ENCODE peak calls at places on chromosomes 6 and 20, in five cellular contexts. J is IMR-90, O is neuronal stem cell, X is H1, Y is trophoblast cell. T is an unnamed sample. For H3K36me3, the result is how much of the 10 kb centered on the place peaks cover.

GRCh38 chr6:33661118-33661838 is 40.2 kb downstream of the ITPR3 start:
- DNase-seq in O (no peak), Y (no peak), X (no peak), J (no peak), T (no peak)

GRCh38 chr6:29447670-29448069 is 8.6 kb downstream of the OR10C1 start:
- DNase-seq in X (peak), Y (no peak), O (peak), J (no peak), T (no peak)

GRCh38 chr6:123715243-123715863 is 78.6 kb upstream of the TRDN start:
- DNase-seq in J (no peak), Y (peak), O (peak), X (no peak), T (peak)

GRCh38 chr20:59784365-59785117 is 148.9 kb downstream of the SYCP2 start:
- DNase-seq in X (no peak), Y (no peak), O (no peak), J (no peak), T (no peak)

GRCh38 chr6:3037578-3038365 is 30.5 kb upstream of the RIPK1 start:
- DNase-seq in Y (no peak), X (no peak), J (no peak), O (no peak), T (no peak)

GRCh38 chr6:116144590-116144989 is 18.7 kb upstream of the COL10A1 start:
- DNase-seq in Y (no peak), X (no peak), J (peak), O (no peak), T (peak)

GRCh38 chr20:60715172-60715571 is 536.9 kb upstream of the CDH4 start:
- DNase-seq in Y (no peak), O (no peak), X (no peak), J (no peak), T (no peak)

GRCh38 chr6:166419268-166419667 is 36.5 kb upstream of the MPC1 start:
- DNase-seq in J (peak), Y (no peak), X (no peak), O (no peak), T (peak)

GRCh38 chr6:74181471-74181870 is 485.5 kb downstream of the CD109 start:
- DNase-seq in X (no peak), Y (no peak), J (no peak), O (no peak), T (no peak)

GRCh38 chr20:52454660-52455059 is 263.1 kb upstream of the ZFP64 start:
- DNase-seq in Y (no peak), J (peak), X (no peak), O (no peak), T (peak)

GRCh38 chr6:148166339-148166949 is 176.2 kb upstream of the SASH1 start:
- DNase-seq in X (no peak), J (peak), O (peak), Y (no peak), T (peak)

GRCh38 chr6:6700421-6700820 is 111.9 kb downstream of the LY86 start:
- DNase-seq in O (no peak), Y (peak), X (no peak), J (no peak), T (no peak)

GRCh38 chr20:39853664-39854063 is 835.4 kb downstream of the MAFB start:
- DNase-seq in X (peak), O (peak), Y (peak), J (peak), T (peak)

GRCh38 chr6:88725111-88725711 is 238.2 kb downstream of the RNGTT start:
- DNase-seq in Y (peak), X (peak), J (peak), O (no peak), T (peak)

GRCh38 chr6:40722081-40722480 is 134.9 kb upstream of the LRFN2 start:
- DNase-seq in O (no peak), X (no peak), Y (no peak), J (no peak), T (peak)

GRCh38 chr6:9540534-9541126 is 874.2 kb downstream of the TFAP2A start:
- DNase-seq in X (no peak), J (peak), O (peak), Y (peak), T (peak)

GRCh38 chr6:105193647-105194046 is 13.8 kb upstream of the POPDC3 start:
- DNase-seq in O (no peak), Y (no peak), J (peak), X (no peak), T (no peak)

GRCh38 chr6:117143647-117144046 is 121.7 kb upstream of the VGLL2 start:
- DNase-seq in J (no peak), Y (no peak), X (no peak), O (no peak), T (no peak)

GRCh38 chr6:111804627-111805235 is 68.5 kb downstream of the FYN start:
- DNase-seq in Y (no peak), O (no peak), X (no peak), J (peak), T (peak)

GRCh38 chr6:16776394-16777017 is 15.2 kb upstream of the ATXN1 start:
- DNase-seq in J (no peak), X (no peak), Y (no peak), O (no peak), T (no peak)

GRCh38 chr6:33824461-33825154 is 20.8 kb upstream of the MLN start:
- DNase-seq in X (no peak), Y (no peak), J (peak), O (no peak), T (peak)

GRCh38 chr20:58019850-58020625 is 208.4 kb downstream of the ANKRD60 start:
- DNase-seq in Y (no peak), O (no peak), J (no peak), X (no peak), T (no peak)

DNA sequence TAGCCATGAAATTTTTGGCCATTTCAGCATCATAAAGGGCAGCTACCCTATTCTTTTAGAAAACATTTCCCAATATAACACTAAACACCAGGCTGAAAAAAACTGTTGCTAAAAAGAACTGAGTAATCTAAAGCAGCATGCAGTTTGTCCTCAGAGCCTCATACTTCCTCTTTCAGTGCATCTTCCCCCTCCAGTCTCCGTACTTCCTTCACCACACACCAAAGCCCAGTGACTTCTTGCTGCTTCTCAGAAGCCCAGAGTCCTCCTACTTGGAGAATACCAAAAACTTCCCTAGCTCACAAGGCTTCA is 5.7 kb upstream of the IFNGR1 start:
- DNase-seq in J (no peak), X (no peak), Y (no peak), O (no peak), T (no peak)
- H2AFZ ChIP-seq in J (no peak), X (no peak), Y (no peak), O (no peak), T (no peak)

GRCh38 chr6:70394518-70395300 is 18.6 kb upstream of the FAM135A start:
- DNase-seq in Y (peak), X (no peak), J (no peak), O (no peak), T (no peak)
- H4K8ac ChIP-seq in Y (no peak), X (peak), J (no peak), O (no peak), T (no peak)

GRCh38 chr6:137210903-137211302 is 8.3 kb downstream of the IFNGR1 start:
- DNase-seq in X (no peak), J (peak), Y (no peak), O (no peak), T (no peak)

GRCh38 chr6:137203256-137203655 is 15.9 kb downstream of the IFNGR1 start:
- DNase-seq in O (no peak), Y (no peak), J (no peak), X (no peak), T (no peak)

GRCh38 chr6:137206562-137206961 is 12.6 kb downstream of the IFNGR1 start:
- DNase-seq in O (no peak), X (no peak), J (no peak), Y (no peak), T (no peak)

GRCh38 chr6:137211910-137212309 is 7.3 kb downstream of the IFNGR1 start:
- DNase-seq in X (no peak), Y (no peak), O (no peak), J (no peak), T (no peak)

GRCh38 chr6:137208279-137208678 is 10.9 kb downstream of the IFNGR1 start:
- DNase-seq in X (no peak), J (no peak), O (no peak), Y (no peak), T (no peak)
- H3K36me3 ChIP-seq in X (under half), J (under half), O (under half), Y (under half), T (under half)

DNA sequence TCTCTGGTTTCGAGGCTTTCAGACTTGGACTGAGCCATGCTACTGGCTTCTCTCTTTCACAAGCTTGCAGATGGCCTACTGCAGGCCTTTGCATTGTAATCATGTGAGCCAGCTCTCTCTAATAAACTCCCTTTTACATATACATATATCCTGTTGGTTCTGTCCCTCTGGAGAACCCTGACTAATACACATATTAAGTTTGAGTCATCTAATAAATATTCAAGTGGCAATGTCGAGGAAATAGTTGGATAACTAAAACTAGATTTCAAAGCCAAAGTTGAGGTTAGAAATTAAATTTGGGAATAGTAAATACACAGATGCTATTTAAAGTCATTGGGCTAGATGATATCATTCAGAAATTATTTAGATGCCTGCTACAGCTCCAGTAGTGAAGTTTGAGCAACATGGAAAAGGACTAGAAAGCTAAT is 1343.4 kb downstream of the GRIK2 start:
- DNase-seq in X (no peak), Y (no peak), J (peak), O (no peak), T (peak)
- H2AFZ ChIP-seq in X (peak), Y (no peak), J (peak), O (peak), T (peak)

DNA sequence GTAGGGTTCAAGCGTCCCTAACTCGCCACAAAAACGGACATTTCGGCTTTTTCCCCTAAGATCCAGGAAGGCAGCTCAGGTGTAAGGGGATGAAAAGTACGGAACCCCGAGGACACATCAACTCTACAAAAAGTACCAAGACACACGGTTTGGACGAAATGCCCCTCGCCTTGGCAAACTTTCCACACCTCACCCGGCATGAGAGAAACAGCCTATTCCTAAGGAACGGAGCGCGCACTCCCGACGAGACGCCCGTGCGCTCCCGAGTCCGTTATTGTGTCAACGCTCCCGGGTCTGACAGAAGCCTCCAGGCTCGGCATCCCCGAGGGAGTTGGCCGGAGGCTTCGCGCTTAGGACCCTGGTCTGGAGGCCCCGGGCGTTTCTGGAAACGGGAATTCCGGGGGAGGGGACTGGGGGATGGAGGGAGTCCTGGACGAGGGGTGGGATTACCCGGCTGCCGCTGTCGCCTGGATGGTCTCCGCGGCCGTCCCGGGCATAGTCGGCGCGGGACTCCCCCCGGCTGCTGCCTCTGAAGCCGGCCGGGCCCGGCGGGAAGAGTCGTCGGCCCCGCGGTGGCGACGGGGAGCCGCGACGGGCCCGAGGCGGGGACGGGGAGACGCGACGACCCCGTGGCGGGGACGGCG is 808 bp downstream of the ZNF318 start:
- DNase-seq in X (no peak), J (peak), Y (peak), O (peak), T (peak)
- H4K8ac ChIP-seq in X (no peak), J (no peak), Y (peak), O (no peak), T (peak)

GRCh38 chr6:28188111-28188979 is 36.7 kb upstream of the ZSCAN9 start:
- DNase-seq in X (no peak), J (no peak), O (no peak), Y (no peak), T (no peak)
- H3K36me3 ChIP-seq in X (under half), J (under half), O (under half), Y (under half), T (under half)

T was measured in mesenchymal stem cell.